ENCODE peak calls at places on chromosomes 5 and 9, in seven cellular contexts. One of them, this sample, is unnamed.

GRCh38 chr9:3028535-3028934 is 184.6 kb upstream of the PUM3 start:
- DNase-seq in CD8-positive, alpha-beta T cell: no peak
- DNase-seq in endothelial cell: no peak
- DNase-seq in DND-41: no peak
- DNase-seq in stomach: no peak
- DNase-seq in mammary epithelial cell: no peak
- DNase-seq in lower leg skin: no peak
- DNase-seq in this sample: no peak

GRCh38 chr5:128350705-128351104 is 187.3 kb downstream of the FBN2 start:
- DNase-seq in CD8-positive, alpha-beta T cell: no peak
- DNase-seq in lower leg skin: no peak
- DNase-seq in endothelial cell: no peak
- DNase-seq in stomach: no peak
- DNase-seq in DND-41: no peak
- DNase-seq in mammary epithelial cell: no peak
- DNase-seq in this sample: no peak

GRCh38 chr5:120251898-120252297 is 212.2 kb upstream of the PRR16 start:
- DNase-seq in DND-41: no peak
- DNase-seq in endothelial cell: no peak
- DNase-seq in stomach: no peak
- DNase-seq in lower leg skin: no peak
- DNase-seq in CD8-positive, alpha-beta T cell: no peak
- DNase-seq in mammary epithelial cell: no peak
- DNase-seq in this sample: no peak

GRCh38 chr5:14775857-14776256 is 95.7 kb downstream of the ANKH start:
- DNase-seq in lower leg skin: peak
- DNase-seq in CD8-positive, alpha-beta T cell: no peak
- DNase-seq in mammary epithelial cell: peak
- DNase-seq in endothelial cell: no peak
- DNase-seq in stomach: peak
- DNase-seq in DND-41: no peak
- DNase-seq in this sample: no peak

GRCh38 chr5:95734916-95735315 is 3.8 kb downstream of the RHOBTB3 start:
- DNase-seq in mammary epithelial cell: no peak
- DNase-seq in DND-41: no peak
- DNase-seq in CD8-positive, alpha-beta T cell: no peak
- DNase-seq in stomach: no peak
- DNase-seq in endothelial cell: no peak
- DNase-seq in lower leg skin: no peak
- DNase-seq in this sample: no peak

GRCh38 chr5:135833961-135834638 is 363 bp upstream of the SLC25A48 start:
- DNase-seq in CD8-positive, alpha-beta T cell: no peak
- DNase-seq in mammary epithelial cell: no peak
- DNase-seq in stomach: no peak
- DNase-seq in lower leg skin: no peak
- DNase-seq in endothelial cell: no peak
- DNase-seq in DND-41: no peak
- DNase-seq in this sample: peak

GRCh38 chr5:126809932-126810331 is 33.0 kb downstream of the LMNB1 start:
- DNase-seq in DND-41: no peak
- DNase-seq in endothelial cell: no peak
- DNase-seq in mammary epithelial cell: no peak
- DNase-seq in lower leg skin: no peak
- DNase-seq in stomach: no peak
- DNase-seq in CD8-positive, alpha-beta T cell: no peak
- DNase-seq in this sample: no peak

GRCh38 chr9:84750152-84750865 is 80.8 kb downstream of the NTRK2 start:
- DNase-seq in mammary epithelial cell: peak
- DNase-seq in CD8-positive, alpha-beta T cell: no peak
- DNase-seq in lower leg skin: peak
- DNase-seq in endothelial cell: no peak
- DNase-seq in DND-41: no peak
- DNase-seq in stomach: no peak
- DNase-seq in this sample: peak

GRCh38 chr5:102865510-102866314 is 110.6 kb downstream of the PAM start:
- DNase-seq in stomach: peak
- DNase-seq in CD8-positive, alpha-beta T cell: peak
- DNase-seq in DND-41: no peak
- DNase-seq in lower leg skin: peak
- DNase-seq in endothelial cell: peak
- DNase-seq in mammary epithelial cell: peak
- DNase-seq in this sample: no peak

GRCh38 chr5:115379622-115380344 is 83.3 kb upstream of the CCDC112 start:
- DNase-seq in endothelial cell: no peak
- DNase-seq in mammary epithelial cell: peak
- DNase-seq in stomach: peak
- DNase-seq in lower leg skin: no peak
- DNase-seq in CD8-positive, alpha-beta T cell: no peak
- DNase-seq in DND-41: no peak
- DNase-seq in this sample: peak

GRCh38 chr9:93422987-93423386 is 28.5 kb upstream of the FAM120A start:
- DNase-seq in DND-41: no peak
- DNase-seq in CD8-positive, alpha-beta T cell: no peak
- DNase-seq in mammary epithelial cell: no peak
- DNase-seq in stomach: no peak
- DNase-seq in lower leg skin: no peak
- DNase-seq in endothelial cell: no peak
- DNase-seq in this sample: no peak

GRCh38 chr9:93431498-93432105 is 19.9 kb upstream of the FAM120A start:
- DNase-seq in DND-41: no peak
- DNase-seq in CD8-positive, alpha-beta T cell: no peak
- DNase-seq in stomach: no peak
- DNase-seq in lower leg skin: no peak
- DNase-seq in mammary epithelial cell: no peak
- DNase-seq in endothelial cell: peak
- DNase-seq in this sample: no peak

GRCh38 chr9:93432964-93433363 is 18.5 kb upstream of the FAM120A start:
- DNase-seq in mammary epithelial cell: no peak
- DNase-seq in DND-41: no peak
- DNase-seq in endothelial cell: no peak
- DNase-seq in stomach: no peak
- DNase-seq in CD8-positive, alpha-beta T cell: no peak
- DNase-seq in lower leg skin: no peak
- DNase-seq in this sample: no peak

DNA sequence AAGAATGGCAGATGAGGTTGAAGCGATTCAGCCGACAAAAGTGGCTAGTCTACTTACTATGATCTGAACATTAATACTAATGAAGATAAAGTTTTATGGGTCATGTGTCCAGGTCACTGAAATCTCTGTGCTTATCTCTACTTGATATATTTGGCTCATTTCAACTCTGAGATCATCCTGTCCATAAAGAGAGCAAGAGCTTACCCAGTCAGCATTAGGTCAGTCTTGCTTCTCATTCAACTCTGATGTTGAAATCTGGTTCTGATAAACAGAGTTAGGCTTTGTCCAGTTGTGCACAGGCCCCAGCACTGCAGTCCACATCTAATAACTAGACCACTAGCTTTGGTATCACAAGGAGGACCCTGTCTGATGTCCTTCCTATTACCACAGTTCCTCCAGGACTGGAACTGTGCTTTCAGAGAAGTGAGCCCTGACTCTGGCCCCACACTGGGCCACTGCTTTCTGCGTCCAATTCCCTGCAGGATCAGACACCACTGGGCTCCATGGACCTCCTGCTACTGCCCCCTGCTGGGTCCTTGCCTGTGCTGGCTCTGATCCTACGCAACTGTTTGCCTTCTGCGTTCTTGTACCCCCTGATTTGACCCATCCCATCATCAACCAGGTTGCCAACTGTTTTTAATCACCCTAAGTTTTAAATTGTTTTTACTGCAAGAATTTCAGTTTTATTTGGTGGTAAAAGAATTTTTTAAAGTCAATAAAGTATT is 23.7 kb upstream of the FAM120A start:
- DNase-seq in stomach: no peak
- DNase-seq in DND-41: no peak
- DNase-seq in endothelial cell: peak
- DNase-seq in lower leg skin: no peak
- DNase-seq in CD8-positive, alpha-beta T cell: no peak
- DNase-seq in mammary epithelial cell: no peak
- DNase-seq in this sample: no peak
- TF ChIP-seq CTCF in stomach: no peak
- TF ChIP-seq CTCF in DND-41: peak
- TF ChIP-seq CTCF in endothelial cell: no peak
- TF ChIP-seq CTCF in lower leg skin: no peak
- TF ChIP-seq CTCF in CD8-positive, alpha-beta T cell: no peak
- TF ChIP-seq CTCF in mammary epithelial cell: no peak
- TF ChIP-seq CTCF in this sample: peak

GRCh38 chr9:127398715-127399400 is 1.9 kb downstream of the SLC2A8 start:
- DNase-seq in DND-41: no peak
- DNase-seq in lower leg skin: no peak
- DNase-seq in mammary epithelial cell: no peak
- DNase-seq in stomach: no peak
- DNase-seq in endothelial cell: no peak
- DNase-seq in CD8-positive, alpha-beta T cell: no peak
- DNase-seq in this sample: no peak

GRCh38 chr9:127396253-127396807 is 639 bp upstream of the SLC2A8 start:
- DNase-seq in CD8-positive, alpha-beta T cell: no peak
- DNase-seq in DND-41: no peak
- DNase-seq in endothelial cell: no peak
- DNase-seq in mammary epithelial cell: no peak
- DNase-seq in stomach: no peak
- DNase-seq in lower leg skin: peak
- DNase-seq in this sample: no peak

GRCh38 chr9:127395491-127396252 is 1.3 kb upstream of the SLC2A8 start:
- DNase-seq in lower leg skin: no peak
- DNase-seq in stomach: no peak
- DNase-seq in DND-41: no peak
- DNase-seq in endothelial cell: no peak
- DNase-seq in CD8-positive, alpha-beta T cell: no peak
- DNase-seq in mammary epithelial cell: no peak
- DNase-seq in this sample: no peak

GRCh38 chr9:127397722-127398647 is 1.0 kb downstream of the SLC2A8 start:
- DNase-seq in mammary epithelial cell: peak
- DNase-seq in CD8-positive, alpha-beta T cell: peak
- DNase-seq in stomach: peak
- DNase-seq in endothelial cell: peak
- DNase-seq in lower leg skin: no peak
- DNase-seq in DND-41: no peak
- DNase-seq in this sample: no peak

DNA sequence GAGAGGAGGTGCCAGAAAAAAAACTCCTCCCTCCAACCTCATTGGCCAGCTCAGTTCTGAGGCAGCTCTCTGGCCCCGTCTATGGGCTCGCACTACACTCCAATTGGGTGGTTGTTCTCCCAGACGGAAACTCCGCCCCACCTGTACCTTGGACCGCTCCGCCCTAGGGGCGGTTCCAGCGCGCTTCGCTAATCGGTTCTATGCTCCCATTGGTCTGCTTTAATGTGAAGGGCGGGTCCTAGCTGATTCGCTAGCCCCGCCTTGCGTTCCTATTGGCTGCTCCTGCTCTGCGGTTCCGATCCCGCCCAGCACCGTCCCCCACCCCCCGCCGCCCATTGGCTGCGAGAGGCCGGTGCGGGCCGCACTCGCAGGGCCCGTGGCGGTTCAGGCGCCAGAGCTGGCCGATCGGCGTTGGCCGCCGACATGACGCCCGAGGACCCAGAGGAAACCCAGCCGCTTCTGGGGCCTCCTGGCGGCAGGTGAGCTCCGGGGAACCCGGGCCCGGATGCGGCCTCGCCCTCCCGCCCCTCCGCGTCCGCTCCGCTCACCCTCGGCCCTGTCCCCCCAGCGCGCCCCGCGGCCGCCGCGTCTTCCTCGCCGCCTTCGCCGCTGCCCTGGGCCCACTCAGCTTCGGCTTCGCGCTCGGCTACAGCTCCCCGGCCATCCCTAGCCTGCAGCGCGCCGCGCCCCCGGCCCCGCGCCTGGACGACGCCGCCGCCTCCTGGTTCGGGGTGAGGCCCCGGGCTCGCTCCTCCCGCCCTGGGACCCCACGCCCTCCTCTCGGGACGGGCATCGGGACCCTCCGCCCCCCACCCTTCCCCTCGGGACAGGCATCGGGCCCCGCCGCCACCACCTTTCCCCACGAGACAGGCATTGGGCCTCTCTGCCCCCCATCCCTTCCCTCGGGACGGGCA is at the start of gene SLC2A8:
- DNase-seq in DND-41: no peak
- DNase-seq in mammary epithelial cell: peak
- DNase-seq in CD8-positive, alpha-beta T cell: peak
- DNase-seq in endothelial cell: peak
- DNase-seq in lower leg skin: peak
- DNase-seq in stomach: peak
- DNase-seq in this sample: peak
- TF ChIP-seq CTCF in DND-41: no peak
- TF ChIP-seq CTCF in mammary epithelial cell: peak
- TF ChIP-seq CTCF in CD8-positive, alpha-beta T cell: no peak
- TF ChIP-seq CTCF in endothelial cell: no peak
- TF ChIP-seq CTCF in lower leg skin: no peak
- TF ChIP-seq CTCF in stomach: no peak
- TF ChIP-seq CTCF in this sample: no peak

GRCh38 chr9:77163889-77164288 is 13.4 kb upstream of the VPS13A start:
- DNase-seq in mammary epithelial cell: peak
- DNase-seq in DND-41: no peak
- DNase-seq in stomach: no peak
- DNase-seq in CD8-positive, alpha-beta T cell: no peak
- DNase-seq in endothelial cell: no peak
- DNase-seq in lower leg skin: no peak
- DNase-seq in this sample: peak

GRCh38 chr9:77162366-77162765 is 15.0 kb upstream of the VPS13A start:
- DNase-seq in mammary epithelial cell: no peak
- DNase-seq in DND-41: no peak
- DNase-seq in stomach: no peak
- DNase-seq in CD8-positive, alpha-beta T cell: no peak
- DNase-seq in endothelial cell: no peak
- DNase-seq in lower leg skin: no peak
- DNase-seq in this sample: no peak

GRCh38 chr9:77161966-77162365 is 15.4 kb upstream of the VPS13A start:
- DNase-seq in CD8-positive, alpha-beta T cell: no peak
- DNase-seq in endothelial cell: no peak
- DNase-seq in stomach: no peak
- DNase-seq in mammary epithelial cell: no peak
- DNase-seq in lower leg skin: no peak
- DNase-seq in DND-41: no peak
- DNase-seq in this sample: no peak

GRCh38 chr9:77158772-77159513 is 18.4 kb upstream of the VPS13A start:
- DNase-seq in CD8-positive, alpha-beta T cell: no peak
- DNase-seq in lower leg skin: no peak
- DNase-seq in endothelial cell: peak
- DNase-seq in mammary epithelial cell: peak
- DNase-seq in stomach: no peak
- DNase-seq in DND-41: no peak
- DNase-seq in this sample: no peak

GRCh38 chr9:77161191-77161590 is 16.1 kb upstream of the VPS13A start:
- DNase-seq in DND-41: no peak
- DNase-seq in lower leg skin: no peak
- DNase-seq in mammary epithelial cell: no peak
- DNase-seq in CD8-positive, alpha-beta T cell: no peak
- DNase-seq in stomach: no peak
- DNase-seq in endothelial cell: no peak
- DNase-seq in this sample: no peak
- TF ChIP-seq CTCF in DND-41: no peak
- TF ChIP-seq CTCF in lower leg skin: no peak
- TF ChIP-seq CTCF in mammary epithelial cell: no peak
- TF ChIP-seq CTCF in CD8-positive, alpha-beta T cell: no peak
- TF ChIP-seq CTCF in stomach: no peak
- TF ChIP-seq CTCF in endothelial cell: no peak
- TF ChIP-seq CTCF in this sample: no peak

DNA sequence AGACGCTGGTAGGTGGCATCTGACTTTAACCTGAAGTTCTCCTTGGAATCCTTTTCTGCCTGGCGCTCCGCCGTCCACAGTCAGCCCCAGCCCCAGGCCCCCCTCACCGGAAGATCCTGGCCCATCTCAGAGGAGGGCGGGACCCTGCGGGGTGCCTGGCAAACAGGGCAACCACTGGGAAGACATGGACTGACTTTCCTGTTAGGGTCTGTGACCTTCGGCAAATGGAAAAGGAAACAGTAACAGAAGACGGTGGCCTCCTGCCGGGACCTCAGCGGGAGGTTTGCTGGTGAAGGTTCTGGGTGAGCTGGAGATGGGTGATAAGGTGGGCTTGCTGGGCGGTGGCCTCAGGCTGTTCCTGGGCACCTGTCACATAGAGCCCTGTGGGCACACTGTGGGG is 11.6 kb upstream of the EGR1 start:
- DNase-seq in CD8-positive, alpha-beta T cell: no peak
- DNase-seq in DND-41: no peak
- DNase-seq in lower leg skin: no peak
- DNase-seq in mammary epithelial cell: no peak
- DNase-seq in endothelial cell: no peak
- DNase-seq in stomach: no peak
- DNase-seq in this sample: no peak
- TF ChIP-seq CTCF in CD8-positive, alpha-beta T cell: no peak
- TF ChIP-seq CTCF in DND-41: no peak
- TF ChIP-seq CTCF in lower leg skin: no peak
- TF ChIP-seq CTCF in mammary epithelial cell: no peak
- TF ChIP-seq CTCF in endothelial cell: no peak
- TF ChIP-seq CTCF in stomach: no peak
- TF ChIP-seq CTCF in this sample: no peak